ENCODE peak calls at places on chromosomes 3 and 15, in six cellular contexts. P is mesenchymal stem cell, R is IMR-90, U is neuronal stem cell, O is H1, D is trophoblast cell. C is an unnamed sample.

GRCh38 chr15:68283401-68283800 is 5.9 kb downstream of the FEM1B start:
- DNase-seq in R (no peak), P (no peak), O (no peak), U (no peak), D (no peak), C (no peak)

GRCh38 chr3:23106641-23107040 is 96.5 kb upstream of the UBE2E2 start:
- DNase-seq in R (no peak), P (no peak), O (no peak), U (peak; percentile 26), D (no peak), C (no peak)

GRCh38 chr3:33887478-33887877 is 89.0 kb downstream of the PDCD6IP start:
- DNase-seq in R (no peak), P (no peak), U (no peak), O (no peak), D (no peak), C (no peak)

GRCh38 chr15:75363786-75364185 is 4.6 kb downstream of the MAN2C1 start:
- DNase-seq in R (no peak), U (no peak), P (no peak), D (no peak), O (no peak), C (no peak)

GRCh38 chr15:82810061-82810862 is 834 bp downstream of the WHAMM start:
- DNase-seq in D (peak; percentile 33), P (peak; percentile 55), O (peak; percentile 69), U (peak; percentile 42), R (peak; percentile 50), C (peak; percentile 35)

GRCh38 chr15:25829075-25829474 is 34.1 kb downstream of the ATP10A start:
- DNase-seq in D (no peak), U (no peak), O (no peak), R (peak; percentile 43), P (no peak), C (no peak)

GRCh38 chr15:87287156-87287555 is 969.4 kb downstream of the NTRK3 start:
- DNase-seq in U (no peak), R (peak; percentile 0), D (peak; percentile 50), O (no peak), P (peak; percentile 87), C (no peak)

GRCh38 chr3:87987952-87988351 is 70.9 kb downstream of the CGGBP1 start:
- DNase-seq in P (no peak), D (no peak), R (no peak), O (no peak), U (no peak), C (peak; percentile 50)

GRCh38 chr3:65004316-65004715 is 316.5 kb upstream of the ADAMTS9 start:
- DNase-seq in P (peak; percentile 18), R (no peak), D (no peak), O (no peak), U (no peak), C (no peak)

GRCh38 chr15:27894645-27895044 is 204.5 kb downstream of the OCA2 start:
- DNase-seq in R (no peak), O (no peak), P (no peak), U (no peak), D (no peak), C (no peak)

GRCh38 chr15:31049122-31049521 is 52.4 kb downstream of the TRPM1 start:
- DNase-seq in O (no peak), P (no peak), D (no peak), R (no peak), U (no peak), C (no peak)

GRCh38 chr3:29281265-29282228 is 676 bp downstream of the RBMS3 start:
- DNase-seq in P (peak; percentile 81), U (peak; percentile 38), D (peak; percentile 20), O (no peak), R (peak; percentile 59), C (peak; percentile 29)

GRCh38 chr3:97882975-97883598 is 61.3 kb downstream of the CRYBG3 start:
- DNase-seq in U (no peak), D (no peak), R (peak; percentile 66), P (peak; percentile 57), O (no peak), C (no peak)

GRCh38 chr3:45320986-45321385 is 67.4 kb upstream of the LARS2 start:
- DNase-seq in D (no peak), R (no peak), O (no peak), P (no peak), U (no peak), C (no peak)

GRCh38 chr3:72336821-72337479 is 511.3 kb downstream of the SHQ1 start:
- DNase-seq in D (no peak), O (peak; percentile 70), R (peak; percentile 46), U (peak; percentile 23), P (peak; percentile 77), C (peak; percentile 76)

GRCh38 chr3:187717572-187717971 is 15.2 kb upstream of the RTP2 start:
- DNase-seq in P (peak; percentile 18), U (no peak), R (peak; percentile 46), O (no peak), D (no peak), C (no peak)

GRCh38 chr15:55897560-55898336 is 95.7 kb downstream of the NEDD4 start:
- DNase-seq in U (peak; percentile 54), P (peak; percentile 83), D (peak; percentile 29), O (peak; percentile 62), R (peak; percentile 61), C (peak; percentile 55)

GRCh38 chr3:72068621-72069020 is 283.7 kb upstream of the PROK2 start:
- DNase-seq in P (peak; percentile 85), O (no peak), R (peak; percentile 7), D (no peak), U (no peak), C (no peak)

GRCh38 chr3:22960326-22960984 is 242.7 kb upstream of the UBE2E2 start:
- DNase-seq in O (no peak), U (peak; percentile 24), D (peak; percentile 4), R (peak; percentile 26), P (peak; percentile 42), C (no peak)

GRCh38 chr15:77869021-77869895 is 208.3 kb downstream of the TBC1D2B start:
- DNase-seq in R (no peak), P (peak; percentile 30), U (no peak), D (no peak), O (no peak), C (no peak)

GRCh38 chr3:141179983-141180382 is 51.6 kb upstream of the PXYLP1 start:
- DNase-seq in U (no peak), P (no peak), D (no peak), O (no peak), R (no peak), C (no peak)

GRCh38 chr3:10549617-10550228 is 44.3 kb upstream of the ATP2B2 start:
- DNase-seq in O (peak; percentile 16), R (no peak), P (no peak), U (no peak), D (no peak), C (peak; percentile 3)

GRCh38 chr15:92011611-92012367 is 158.3 kb downstream of the SLCO3A1 start:
- DNase-seq in O (no peak), P (no peak), U (no peak), D (no peak), R (no peak), C (peak; percentile 38)

DNA sequence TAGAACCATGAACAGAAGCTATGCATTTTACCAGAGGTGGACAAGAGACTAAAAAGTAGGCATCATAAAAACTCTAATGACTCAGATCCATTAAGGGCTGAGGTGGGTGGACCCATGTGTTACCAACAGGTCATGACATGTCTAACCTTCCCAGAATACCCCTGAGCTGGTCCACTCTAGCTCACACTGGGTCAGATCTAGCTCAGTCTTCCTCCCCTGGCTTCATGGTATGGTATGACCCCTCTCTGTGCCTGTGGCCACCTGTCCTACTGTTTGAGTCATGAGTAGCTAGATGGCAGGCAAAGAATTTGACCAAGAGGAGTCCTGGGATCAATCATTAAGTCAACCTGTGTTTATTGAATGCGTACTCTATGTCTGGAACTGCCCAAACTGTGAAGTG is 340.4 kb downstream of the EPHB1 start:
- DNase-seq in O (no peak), D (no peak), P (no peak), U (no peak), R (no peak), C (no peak)
- H3K9ac ChIP-seq in O (no peak overlapping the region), D (no peak overlapping the region), P (no peak overlapping the region), U (no peak overlapping the region), R (no peak overlapping the region), C (no peak overlapping the region)

GRCh38 chr15:100881573-100882336 is 2.1 kb downstream of the ALDH1A3 start:
- DNase-seq in O (no peak), R (no peak), P (no peak), D (no peak), U (no peak), C (no peak)

GRCh38 chr15:100880897-100881242 is 1.2 kb downstream of the ALDH1A3 start:
- DNase-seq in O (no peak), R (no peak), P (no peak), U (no peak), D (no peak), C (no peak)

GRCh38 chr15:100879461-100880138 is at the start of gene ALDH1A3:
- DNase-seq in U (no peak), D (no peak), O (no peak), R (peak; percentile 16), P (peak; percentile 48), C (peak; percentile 52)

GRCh38 chr15:100879046-100879445 is 585 bp upstream of the ALDH1A3 start:
- DNase-seq in P (peak; percentile 10), D (no peak), O (peak; percentile 75), R (no peak), U (no peak), C (no peak)

GRCh38 chr15:100880139-100880896 is 687 bp downstream of the ALDH1A3 start:
- DNase-seq in P (peak; percentile 43), O (peak; percentile 75), U (no peak), D (no peak), R (no peak), C (peak; percentile 60)
- H3K23ac ChIP-seq in P (no peak overlapping the region), O (no peak overlapping the region), U (no peak overlapping the region), D (no peak overlapping the region), R (no peak overlapping the region), C (no peak overlapping the region)

DNA sequence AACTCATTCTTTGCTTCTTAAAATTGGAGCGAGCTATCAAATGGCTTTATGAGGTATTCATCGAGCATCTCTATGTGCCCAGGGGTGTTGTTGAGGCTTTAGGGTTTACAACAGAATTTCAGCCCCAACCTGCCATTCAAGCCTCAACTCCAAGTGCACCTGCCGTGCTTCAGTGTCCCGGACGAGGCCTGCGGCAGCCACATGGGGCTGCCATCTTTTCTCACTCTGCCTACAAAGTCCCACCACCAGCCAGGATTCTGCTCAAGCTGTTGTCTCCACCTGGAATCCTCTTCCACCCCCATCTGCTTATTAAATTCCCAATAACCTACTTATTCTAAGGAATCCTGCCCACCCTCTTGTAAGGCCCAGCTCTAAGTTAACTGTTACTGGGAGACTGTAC is 242.4 kb downstream of the OPA1 start:
- DNase-seq in U (no peak), P (no peak), D (no peak), R (no peak), O (no peak), C (no peak)
- H4K91ac ChIP-seq in U (no peak overlapping the region), P (no peak overlapping the region), D (no peak overlapping the region), R (no peak overlapping the region), O (no peak overlapping the region), C (no peak overlapping the region)

GRCh38 chr15:63226966-63227401 is 37.6 kb downstream of the RAB8B start:
- DNase-seq in O (no peak), D (peak; percentile 63), U (no peak), R (no peak), P (no peak), C (no peak)

GRCh38 chr15:63223463-63223862 is 34.1 kb downstream of the RAB8B start:
- DNase-seq in P (no peak), O (no peak), D (no peak), R (no peak), U (no peak), C (no peak)

GRCh38 chr15:63231206-63231605 is 41.8 kb downstream of the RAB8B start:
- DNase-seq in P (no peak), R (no peak), U (no peak), O (no peak), D (no peak), C (no peak)

GRCh38 chr15:63227689-63228088 is 38.3 kb downstream of the RAB8B start:
- DNase-seq in U (no peak), D (no peak), O (no peak), P (no peak), R (no peak), C (no peak)

GRCh38 chr15:63226155-63226883 is 36.9 kb downstream of the RAB8B start:
- DNase-seq in O (no peak), D (no peak), U (no peak), P (no peak), R (no peak), C (no peak)
- H3K9ac ChIP-seq in O (no peak overlapping the region), D (no peak overlapping the region), U (no peak overlapping the region), P (peak overlapping the region; percentile 49), R (no peak overlapping the region), C (no peak overlapping the region)